ENCODE peak calls at places on chromosomes 1 and 21, in five cellular contexts. O is NB4, C is esophagus muscularis mucosa, J is tibial nerve, G is IMR-90. F is an unnamed sample.

GRCh38 chr1:150221552-150221951 is 14.4 kb downstream of the ANP32E start:
- DNase-seq in O (peak), C (no peak), J (no peak), G (peak), F (no peak)

GRCh38 chr21:27885296-27885711 is 918.4 kb upstream of the ADAMTS5 start:
- DNase-seq in O (no peak), C (no peak), J (no peak), G (no peak), F (no peak)

GRCh38 chr1:117631761-117632160 is 25.9 kb downstream of the TENT5C start:
- DNase-seq in O (no peak), C (no peak), J (no peak), G (no peak), F (no peak)

GRCh38 chr1:9039761-9040658 is 13.8 kb upstream of the SLC2A7 start:
- DNase-seq in O (no peak), C (no peak), J (no peak), G (no peak), F (no peak)

GRCh38 chr1:53187371-53187770 is 9.3 kb upstream of the CPT2 start:
- DNase-seq in O (no peak), C (no peak), J (no peak), G (no peak), F (no peak)

GRCh38 chr1:114467491-114467890 is 43.5 kb downstream of the TRIM33 start:
- DNase-seq in O (no peak), C (no peak), J (no peak), G (no peak), F (no peak)

GRCh38 chr21:44354001-44354405 is 582 bp downstream of the TRPM2 start:
- DNase-seq in O (peak), C (no peak), J (no peak), G (no peak), F (no peak)

GRCh38 chr1:117284408-117285215 is 73.9 kb upstream of the VTCN1 start:
- DNase-seq in O (peak), C (no peak), J (no peak), G (peak), F (no peak)

GRCh38 chr1:29901618-29902017 is 665.3 kb downstream of the PTPRU start:
- DNase-seq in O (no peak), C (no peak), J (no peak), G (no peak), F (no peak)

GRCh38 chr1:48115835-48116234 is 106.7 kb upstream of the SLC5A9 start:
- DNase-seq in O (no peak), C (no peak), J (no peak), G (no peak), F (no peak)
- TF ChIP-seq POLR2A in O (no peak), C (no peak), J (no peak), G (no peak), F (no peak)

GRCh38 chr1:101130673-101131072 is 105.1 kb upstream of the DPH5 start:
- DNase-seq in O (no peak), C (no peak), J (no peak), G (peak), F (no peak)

GRCh38 chr1:101129975-101130374 is 104.4 kb upstream of the DPH5 start:
- DNase-seq in O (no peak), C (no peak), J (no peak), G (no peak), F (no peak)

GRCh38 chr1:101131239-101131924 is 105.4 kb upstream of the S1PR1 start:
- DNase-seq in O (no peak), C (no peak), J (no peak), G (no peak), F (no peak)

GRCh38 chr1:101128851-101129250 is 103.3 kb upstream of the DPH5 start:
- DNase-seq in O (no peak), C (no peak), J (no peak), G (no peak), F (no peak)

DNA sequence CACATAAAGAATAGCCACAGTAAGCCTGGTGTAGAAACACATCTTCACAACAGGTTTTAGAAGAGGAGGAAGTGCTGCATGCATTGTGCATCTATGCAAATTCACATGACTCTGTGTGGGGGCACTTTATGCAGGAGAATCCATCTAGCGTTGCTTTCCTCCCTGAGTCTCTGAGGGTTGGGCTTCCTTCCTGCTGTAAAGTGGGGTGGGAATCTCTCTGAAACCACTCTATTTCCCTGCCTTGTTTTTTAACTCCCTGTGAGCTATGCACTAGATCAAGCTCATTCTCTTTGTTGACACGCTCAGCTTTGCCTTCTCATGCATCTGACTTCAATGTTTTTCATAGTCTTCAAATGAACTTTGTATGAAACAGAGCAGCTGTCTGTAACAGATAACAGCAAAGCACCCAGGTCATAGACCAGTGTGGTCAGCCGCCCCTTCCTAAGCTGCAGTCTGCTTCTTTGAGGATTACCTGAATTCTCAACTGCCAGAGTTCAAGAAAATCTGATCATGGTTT is 102.7 kb upstream of the DPH5 start:
- DNase-seq in O (peak), C (no peak), J (no peak), G (no peak), F (no peak)
- H3K4me3 ChIP-seq in O (no peak), C (no peak), J (no peak), G (no peak), F (no peak)

GRCh38 chr1:168220470-168220871 is 5.3 kb upstream of the SFT2D2 start:
- DNase-seq in O (peak), C (peak), J (no peak), G (no peak), F (no peak)
- TF ChIP-seq POLR2A in O (no peak), C (no peak), J (no peak), G (no peak), F (no peak)

GRCh38 chr1:175704621-175705020 is 38.8 kb downstream of the TNR start:
- DNase-seq in O (no peak), C (no peak), J (no peak), G (no peak), F (no peak)

GRCh38 chr1:175701590-175701989 is 41.8 kb downstream of the TNR start:
- DNase-seq in O (no peak), C (no peak), J (no peak), G (no peak), F (no peak)

GRCh38 chr1:175702079-175702795 is 41.2 kb downstream of the TNR start:
- DNase-seq in O (no peak), C (no peak), J (no peak), G (no peak), F (no peak)
- H3K4me3 ChIP-seq in O (no peak), C (no peak), J (no peak), G (no peak), F (no peak)

DNA sequence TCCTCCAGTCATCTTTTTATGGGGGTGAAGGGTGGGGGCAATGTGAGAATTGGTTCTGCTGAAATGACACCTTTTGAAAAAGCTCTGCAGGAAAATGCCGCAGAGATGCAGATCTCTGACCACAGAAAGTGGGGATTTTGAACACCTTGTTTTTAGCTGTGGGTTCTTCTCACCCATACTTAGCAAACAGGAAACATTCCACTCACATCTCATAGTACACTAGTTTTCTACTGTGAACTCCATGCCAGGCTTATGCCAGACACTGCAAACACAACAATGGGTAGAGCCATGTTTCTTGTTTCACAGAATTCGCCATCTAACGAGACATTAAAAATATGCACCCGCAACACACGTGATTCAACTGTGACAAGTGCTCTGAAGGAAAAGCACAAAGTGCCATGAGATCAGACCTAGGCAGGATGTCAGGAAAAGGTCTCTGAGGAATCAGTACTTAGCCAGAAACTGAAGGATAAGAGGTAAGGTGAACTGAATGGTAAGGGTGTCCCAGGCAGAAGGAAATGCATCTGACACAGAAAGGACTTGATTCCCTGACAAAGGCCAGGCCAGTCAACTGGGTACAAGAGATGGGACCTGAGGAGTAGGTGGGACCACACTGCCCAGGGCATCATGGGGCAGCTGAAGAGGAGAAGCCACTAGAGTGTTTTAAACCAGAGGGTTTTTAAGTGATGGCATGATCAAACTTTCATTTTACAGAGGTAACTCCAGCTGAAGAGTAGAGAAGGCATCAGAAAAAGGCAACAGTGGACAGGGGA is 83.8 kb upstream of the JAK1 start:
- DNase-seq in O (no peak), C (no peak), J (no peak), G (no peak), F (no peak)
- TF ChIP-seq POLR2A in O (no peak), C (no peak), J (no peak), G (no peak), F (no peak)

GRCh38 chr1:247639381-247639981 is 34.1 kb downstream of the OR2G3 start:
- DNase-seq in O (no peak), C (no peak), J (peak), G (peak), F (peak)
- H3K4me3 ChIP-seq in O (no peak), C (peak), J (peak), G (peak), F (peak)

GRCh38 chr1:173477286-173478098 is at the start of gene PRDX6:
- DNase-seq in O (peak), C (peak), J (peak), G (peak), F (peak)
- TF ChIP-seq POLR2A in O (peak), C (peak), J (peak), G (peak), F (peak)

DNA sequence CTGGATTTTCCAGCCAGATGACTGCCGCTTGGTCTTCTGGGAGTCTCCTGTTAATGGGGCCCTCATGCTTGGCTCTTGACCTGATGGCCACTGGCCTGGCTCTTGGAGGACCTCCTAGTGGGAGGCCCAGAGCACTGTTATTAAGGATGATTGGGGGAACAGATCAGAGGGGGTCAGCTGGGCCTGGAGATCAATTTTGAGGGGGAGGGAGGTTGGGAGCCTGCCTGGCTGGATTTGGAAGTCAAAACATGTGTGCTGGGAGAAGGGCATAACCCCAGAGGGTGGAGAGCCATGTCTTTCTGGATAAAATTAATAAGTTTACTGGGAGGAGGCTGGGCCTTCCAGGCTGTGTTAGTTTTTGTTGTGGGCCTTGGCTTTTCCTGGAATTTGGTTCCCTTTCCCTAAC is 1.3 kb downstream of the FGGY start:
- DNase-seq in O (no peak), C (no peak), J (peak), G (no peak), F (peak)
- H3K4me3 ChIP-seq in O (no peak), C (no peak), J (no peak), G (no peak), F (no peak)